ENCODE peak calls at places on chromosomes 2 and 18, in five cellular contexts. V, T, H, J and A are unnamed samples.

GRCh38 chr18:8911408-8912340 is 190.8 kb upstream of the NDUFV2 start:
- DNase-seq in V (no peak), T (no peak), H (no peak), J (no peak), A (no peak)

GRCh38 chr2:65980531-65980930 is 454.4 kb upstream of the MEIS1 start:
- DNase-seq in V (no peak), T (no peak), H (no peak), J (no peak), A (no peak)

GRCh38 chr2:128734521-128735295 is 416.0 kb upstream of the HS6ST1 start:
- DNase-seq in V (no peak), T (no peak), H (no peak), J (no peak), A (no peak)

GRCh38 chr2:218367415-218368149 is 10.9 kb downstream of the CATIP start:
- DNase-seq in V (no peak), T (no peak), H (peak; percentile 49), J (peak; percentile 58), A (peak; percentile 90)

GRCh38 chr2:6932833-6933232 is 15.6 kb downstream of the RNF144A start:
- DNase-seq in V (no peak), T (no peak), H (no peak), J (no peak), A (no peak)

GRCh38 chr2:215216806-215217205 is 78.4 kb upstream of the ABCA12 start:
- DNase-seq in V (no peak), T (no peak), H (no peak), J (no peak), A (no peak)

GRCh38 chr18:61609131-61609530 is 275.9 kb downstream of the CDH20 start:
- DNase-seq in V (no peak), T (no peak), H (no peak), J (no peak), A (no peak)

GRCh38 chr2:205698556-205699282 is 16.4 kb downstream of the NRP2 start:
- DNase-seq in V (no peak), T (no peak), H (peak; percentile 61), J (no peak), A (no peak)

GRCh38 chr2:158586491-158586890 is 129.7 kb downstream of the PKP4 start:
- DNase-seq in V (no peak), T (peak; percentile 54), H (peak; percentile 48), J (no peak), A (no peak)

GRCh38 chr18:9561774-9562173 is 52.6 kb downstream of the PPP4R1 start:
- DNase-seq in V (no peak), T (no peak), H (no peak), J (no peak), A (no peak)

GRCh38 chr2:27681844-27682243 is 18.2 kb downstream of the SLC4A1AP start:
- DNase-seq in V (no peak), T (no peak), H (peak; percentile 47), J (no peak), A (no peak)

GRCh38 chr2:55408946-55409868 is 10.4 kb downstream of the CCDC88A start:
- DNase-seq in V (no peak), T (no peak), H (peak; percentile 68), J (no peak), A (no peak)

GRCh38 chr18:44742741-44743311 is 62.1 kb downstream of the SETBP1 start:
- DNase-seq in V (no peak), T (peak; percentile 38), H (peak; percentile 65), J (no peak), A (no peak)

GRCh38 chr2:67015681-67016080 is 381.5 kb upstream of the ETAA1 start:
- DNase-seq in V (no peak), T (no peak), H (peak; percentile 35), J (no peak), A (no peak)

GRCh38 chr2:37570773-37571570 is 100.5 kb downstream of the CDC42EP3 start:
- DNase-seq in V (no peak), T (peak; percentile 79), H (peak; percentile 88), J (no peak), A (peak; percentile 36)

GRCh38 chr2:236570081-236570979 is 705 bp downstream of the ACKR3 start:
- DNase-seq in V (no peak), T (no peak), H (peak; percentile 13), J (no peak), A (no peak)

GRCh38 chr2:121184248-121184862 is 100.6 kb downstream of the TFCP2L1 start:
- DNase-seq in V (no peak), T (no peak), H (no peak), J (no peak), A (no peak)

GRCh38 chr2:77443076-77443475 is 79.1 kb downstream of the LRRTM4 start:
- DNase-seq in V (no peak), T (no peak), H (peak; percentile 2), J (no peak), A (no peak)

GRCh38 chr2:227257820-227258219 is 67.2 kb upstream of the MFF start:
- DNase-seq in V (no peak), T (no peak), H (no peak), J (no peak), A (no peak)

GRCh38 chr2:19368760-19369159 is 10.3 kb upstream of the OSR1 start:
- DNase-seq in V (no peak), T (no peak), H (no peak), J (no peak), A (no peak)

GRCh38 chr2:9771481-9772017 is 71.7 kb upstream of the TAF1B start:
- DNase-seq in V (peak; percentile 38), T (no peak), H (peak; percentile 86), J (no peak), A (no peak)

GRCh38 chr2:74778381-74779371 is 55.3 kb upstream of the HK2 start:
- DNase-seq in V (peak; percentile 41), T (no peak), H (peak; percentile 68), J (no peak), A (no peak)

GRCh38 chr18:3773303-3773702 is 323.3 kb downstream of the TGIF1 start:
- DNase-seq in V (no peak), T (no peak), H (no peak), J (no peak), A (no peak)

GRCh38 chr2:190533968-190534309 is 583 bp downstream of the NEMP2 start:
- DNase-seq in V (no peak), T (no peak), H (no peak), J (peak; percentile 12), A (peak; percentile 13)